ENCODE peak calls at places on chromosomes 3 and 15, in nine cellular contexts. D, N, G, R, I, C, Q, B and O are unnamed samples. For H3K4me1, the result is how much of the 10 kb centered on the place peaks cover.

GRCh38 chr3:24502690-24503089 is 8.0 kb upstream of the THRB start:
- DNase-seq in D (no peak), N (no peak), G (no peak), R (no peak), I (no peak), C (no peak), Q (no peak), B (peak), O (no peak)

GRCh38 chr3:24137958-24138875 is 193.1 kb downstream of the NR1D2 start:
- DNase-seq in D (no peak), N (peak), G (no peak), R (no peak), I (no peak), C (no peak), Q (no peak), B (no peak), O (no peak)

GRCh38 chr3:193872265-193872753 is 263.6 kb upstream of the HES1 start:
- DNase-seq in D (no peak), N (peak), G (no peak), R (no peak), I (no peak), C (peak), Q (no peak), B (peak), O (peak)

GRCh38 chr3:174767406-174767805 is 91.7 kb upstream of the NAALADL2 start:
- DNase-seq in D (no peak), N (no peak), G (no peak), R (no peak), I (no peak), C (no peak), Q (no peak), B (no peak), O (no peak)

GRCh38 chr15:100729461-100729860 is 127.1 kb downstream of the ASB7 start:
- DNase-seq in D (no peak), N (no peak), G (no peak), R (no peak), I (no peak), C (no peak), Q (no peak), B (no peak), O (no peak)

GRCh38 chr3:149717391-149718056 is 34.8 kb downstream of the COMMD2 start:
- DNase-seq in D (no peak), N (peak), G (no peak), R (no peak), I (peak), C (no peak), Q (no peak), B (peak), O (peak)

GRCh38 chr3:74268753-74269152 is 345.7 kb downstream of the CNTN3 start:
- DNase-seq in D (no peak), N (no peak), G (no peak), R (no peak), I (no peak), C (no peak), Q (no peak), B (no peak), O (no peak)

GRCh38 chr3:104032283-104032682 is 1334.4 kb upstream of the ALCAM start:
- DNase-seq in D (no peak), N (no peak), G (no peak), R (no peak), I (no peak), C (no peak), Q (no peak), B (no peak), O (no peak)

GRCh38 chr3:27630892-27631291 is 91.2 kb downstream of the EOMES start:
- DNase-seq in D (no peak), N (no peak), G (no peak), R (no peak), I (no peak), C (no peak), Q (no peak), B (no peak), O (no peak)

GRCh38 chr15:58469432-58470353 is 37.9 kb downstream of the LIPC start:
- DNase-seq in D (no peak), N (no peak), G (no peak), R (no peak), I (no peak), C (no peak), Q (no peak), B (peak), O (no peak)

GRCh38 chr15:101305820-101306255 is 10.8 kb upstream of the SNRPA1 start:
- DNase-seq in D (peak), N (no peak), G (no peak), R (no peak), I (no peak), C (no peak), Q (no peak), B (no peak), O (no peak)

GRCh38 chr3:98359993-98360675 is 6.5 kb downstream of the OR5K4 start:
- DNase-seq in D (no peak), N (peak), G (no peak), R (no peak), I (no peak), C (no peak), Q (no peak), B (no peak), O (no peak)

GRCh38 chr3:152470095-152470494 is 201.4 kb downstream of the MBNL1 start:
- DNase-seq in D (no peak), N (no peak), G (no peak), R (no peak), I (no peak), C (no peak), Q (no peak), B (no peak), O (no peak)

GRCh38 chr15:34942363-34942762 is 27.2 kb downstream of the AQR start:
- DNase-seq in D (no peak), N (no peak), G (no peak), R (no peak), I (no peak), C (no peak), Q (no peak), B (peak), O (no peak)

GRCh38 chr3:50170689-50171088 is 15.6 kb downstream of the SEMA3F start:
- DNase-seq in D (no peak), N (no peak), G (peak), R (peak), I (no peak), C (no peak), Q (no peak), B (peak), O (no peak)

GRCh38 chr3:170372190-170372879 is 14.8 kb downstream of the SKIL start:
- DNase-seq in D (no peak), N (no peak), G (no peak), R (no peak), I (no peak), C (no peak), Q (no peak), B (no peak), O (no peak)

GRCh38 chr15:90563460-90563859 is 33.7 kb downstream of the CRTC3 start:
- DNase-seq in D (no peak), N (no peak), G (no peak), R (no peak), I (no peak), C (no peak), Q (no peak), B (no peak), O (no peak)

GRCh38 chr3:143658869-143659268 is 189.4 kb downstream of the SLC9A9 start:
- DNase-seq in D (no peak), N (no peak), G (no peak), R (no peak), I (no peak), C (no peak), Q (no peak), B (no peak), O (no peak)

GRCh38 chr15:39783244-39783820 is 691 bp upstream of the FSIP1 start:
- DNase-seq in D (no peak), N (peak), G (no peak), R (no peak), I (no peak), C (no peak), Q (no peak), B (peak), O (no peak)

GRCh38 chr3:129064969-129065726 is 4.6 kb downstream of the GP9 start:
- DNase-seq in D (no peak), N (no peak), G (peak), R (no peak), I (no peak), C (peak), Q (no peak), B (no peak), O (no peak)

GRCh38 chr15:40108061-40108854 is 421 bp downstream of the BMF start:
- DNase-seq in D (peak), N (no peak), G (peak), R (peak), I (peak), C (peak), Q (peak), B (peak), O (no peak)

GRCh38 chr15:42090375-42090774 is 4.0 kb downstream of the PLA2G4D start:
- DNase-seq in D (no peak), N (no peak), G (no peak), R (no peak), I (no peak), C (no peak), Q (no peak), B (no peak), O (no peak)

GRCh38 chr15:73787621-73788020 is 34.5 kb upstream of the INSYN1 start:
- DNase-seq in D (no peak), N (no peak), G (no peak), R (no peak), I (no peak), C (no peak), Q (no peak), B (no peak), O (no peak)

GRCh38 chr15:76333720-76334437 is 2.7 kb upstream of the ISL2 start:
- DNase-seq in D (no peak), N (no peak), G (no peak), R (no peak), I (no peak), C (no peak), Q (no peak), B (no peak), O (no peak)

GRCh38 chr15:59174846-59175831 is 31.5 kb upstream of the LDHAL6B start:
- DNase-seq in D (peak), N (peak), G (no peak), R (peak), I (peak), C (peak), Q (no peak), B (peak), O (peak)

GRCh38 chr3:76943058-76943457 is 96.8 kb upstream of the ROBO2 start:
- DNase-seq in D (no peak), N (no peak), G (no peak), R (no peak), I (no peak), C (no peak), Q (no peak), B (no peak), O (no peak)

GRCh38 chr3:3705090-3705775 is 94.0 kb upstream of the LRRN1 start:
- DNase-seq in D (no peak), N (no peak), G (no peak), R (no peak), I (peak), C (no peak), Q (no peak), B (no peak), O (no peak)

GRCh38 chr3:84136425-84136824 is 822.4 kb upstream of the CADM2 start:
- DNase-seq in D (no peak), N (no peak), G (no peak), R (no peak), I (no peak), C (no peak), Q (no peak), B (no peak), O (no peak)

GRCh38 chr3:102936511-102936910 is 501.7 kb downstream of the ZPLD1 start:
- DNase-seq in D (no peak), N (no peak), G (no peak), R (no peak), I (no peak), C (no peak), Q (no peak), B (no peak), O (no peak)

GRCh38 chr3:10410383-10411002 is 89.6 kb upstream of the SEC13 start:
- DNase-seq in D (peak), N (no peak), G (peak), R (no peak), I (no peak), C (no peak), Q (no peak), B (no peak), O (no peak)

GRCh38 chr15:48643236-48643635 is 2.3 kb downstream of the FBN1 start:
- DNase-seq in D (no peak), N (no peak), G (no peak), R (no peak), I (no peak), C (no peak), Q (no peak), B (no peak), O (no peak)
- H3K4me3 ChIP-seq in D (peak), N (no peak), G (peak), R (peak), I (peak), C (peak), Q (peak), B (peak), O (no peak)

GRCh38 chr15:68228971-68229385 is 550 bp downstream of the CLN6 start:
- DNase-seq in D (no peak), N (peak), G (no peak), R (no peak), I (no peak), C (no peak), Q (peak), B (no peak), O (no peak)

GRCh38 chr15:68230157-68231100 is 901 bp upstream of the CLN6 start:
- DNase-seq in D (no peak), N (peak), G (no peak), R (no peak), I (peak), C (no peak), Q (peak), B (peak), O (peak)

GRCh38 chr15:68231102-68231818 is 1.7 kb upstream of the CLN6 start:
- DNase-seq in D (no peak), N (no peak), G (no peak), R (peak), I (no peak), C (no peak), Q (peak), B (no peak), O (peak)

GRCh38 chr15:68228143-68228970 is 1.2 kb downstream of the CLN6 start:
- DNase-seq in D (no peak), N (peak), G (peak), R (peak), I (no peak), C (no peak), Q (peak), B (peak), O (no peak)

GRCh38 chr15:68229386-68230156 is at the start of gene CLN6:
- DNase-seq in D (peak), N (peak), G (peak), R (peak), I (peak), C (peak), Q (peak), B (peak), O (peak)
- H3K4me1 ChIP-seq in D (under half), N (under half), G (under half), R (under half), I (under half), C (under half), Q (under half), B (under half), O (under half)

DNA sequence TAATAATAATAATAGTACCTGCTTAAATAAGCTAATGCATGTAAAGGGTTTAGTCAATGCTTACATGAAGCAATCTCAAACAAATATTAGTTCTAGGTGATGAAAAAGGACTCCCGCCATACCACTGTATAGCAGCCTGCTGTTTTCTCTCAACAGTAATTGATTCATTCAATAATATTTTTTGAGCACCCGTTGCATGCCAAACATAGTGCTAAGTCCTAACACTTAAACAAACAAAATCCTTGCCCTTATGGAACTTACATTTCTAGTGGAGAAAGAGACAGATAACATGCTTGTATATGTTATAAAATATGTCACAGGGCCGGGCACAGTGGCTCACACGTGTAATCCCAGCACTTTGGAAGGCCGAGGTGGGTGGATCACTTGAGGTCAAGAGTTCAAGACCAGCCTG is 61.2 kb upstream of the FLNB start:
- DNase-seq in D (no peak), N (no peak), G (no peak), R (no peak), I (no peak), C (no peak), Q (peak), B (no peak), O (no peak)
- H3K4me3 ChIP-seq in D (no peak), N (no peak), G (no peak), R (no peak), I (no peak), C (no peak), Q (no peak), B (no peak), O (no peak)

GRCh38 chr15:85749261-85750151 is 45.2 kb downstream of the KLHL25 start:
- DNase-seq in D (no peak), N (no peak), G (peak), R (peak), I (peak), C (peak), Q (peak), B (no peak), O (no peak)

GRCh38 chr15:85750319-85750806 is 44.4 kb downstream of the KLHL25 start:
- DNase-seq in D (peak), N (no peak), G (peak), R (peak), I (peak), C (peak), Q (peak), B (no peak), O (no peak)

GRCh38 chr15:85751731-85752421 is 42.8 kb downstream of the KLHL25 start:
- DNase-seq in D (no peak), N (no peak), G (peak), R (peak), I (no peak), C (no peak), Q (peak), B (no peak), O (no peak)

GRCh38 chr15:85752591-85752990 is 42.1 kb downstream of the KLHL25 start:
- DNase-seq in D (peak), N (no peak), G (peak), R (peak), I (no peak), C (no peak), Q (peak), B (no peak), O (no peak)

DNA sequence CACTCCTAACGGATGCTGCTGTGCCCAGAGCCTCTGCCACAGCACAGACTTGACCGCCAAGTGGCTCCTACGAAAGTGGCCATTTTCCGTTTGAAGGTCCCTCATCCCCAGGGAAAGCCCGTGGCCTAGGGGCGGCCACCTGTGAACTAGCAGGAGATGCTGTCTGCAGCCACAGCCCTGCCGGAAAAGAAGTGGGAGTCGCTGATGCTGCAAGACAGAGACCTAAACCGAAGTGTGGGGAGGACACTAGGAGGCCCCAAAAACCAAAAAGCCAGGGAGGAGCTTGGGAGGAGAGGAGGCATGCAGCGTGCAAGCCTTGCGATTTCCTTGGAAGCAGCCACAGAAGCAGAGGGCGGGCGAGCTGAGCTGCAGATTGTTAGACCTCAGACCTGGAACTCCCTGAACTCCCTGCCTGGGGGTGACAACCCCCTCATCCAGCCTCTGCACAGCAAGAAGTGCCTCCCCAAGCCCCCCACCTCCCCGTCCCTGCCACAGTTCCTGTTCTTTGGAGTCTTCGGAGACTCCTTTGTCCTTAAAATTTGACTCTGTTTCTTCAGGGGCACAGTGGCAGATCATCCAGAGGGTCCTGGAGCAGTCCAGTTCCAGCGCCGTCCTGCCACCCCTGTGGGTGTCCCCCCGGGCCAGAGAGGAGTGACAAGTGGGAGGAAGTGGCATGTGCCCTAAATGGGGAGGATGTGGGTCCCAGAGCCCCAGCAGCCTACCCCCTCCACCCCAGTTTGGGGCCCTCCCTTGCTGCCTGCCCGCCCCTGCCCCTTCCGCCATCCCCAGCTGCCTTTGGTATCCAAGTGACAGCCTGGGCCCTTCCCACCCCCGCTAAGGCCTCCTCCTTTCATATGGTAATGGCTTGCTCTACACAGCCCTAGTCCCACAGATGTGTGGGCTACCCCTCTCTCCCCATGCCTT is 43.7 kb downstream of the KLHL25 start:
- DNase-seq in D (no peak), N (no peak), G (peak), R (peak), I (no peak), C (peak), Q (peak), B (no peak), O (no peak)
- H3K4me1 ChIP-seq in D (under half), N (under half), G (under half), R (under half), I (half or more), C (under half), Q (half or more), B (under half), O (under half)

GRCh38 chr3:53753518-53754183 is 92.6 kb downstream of the CHDH start:
- DNase-seq in D (no peak), N (peak), G (no peak), R (no peak), I (no peak), C (no peak), Q (no peak), B (no peak), O (no peak)
- H3K4me3 ChIP-seq in D (no peak), N (no peak), G (no peak), R (no peak), I (no peak), C (no peak), Q (no peak), B (no peak), O (no peak)

GRCh38 chr3:11549580-11550140 is 94.1 kb downstream of the VGLL4 start:
- DNase-seq in D (no peak), N (no peak), G (no peak), R (no peak), I (no peak), C (no peak), Q (no peak), B (no peak), O (no peak)

GRCh38 chr3:11548721-11549131 is 95.0 kb downstream of the VGLL4 start:
- DNase-seq in D (no peak), N (no peak), G (no peak), R (no peak), I (no peak), C (no peak), Q (no peak), B (peak), O (no peak)

GRCh38 chr3:11546657-11547302 is 96.9 kb downstream of the VGLL4 start:
- DNase-seq in D (no peak), N (no peak), G (peak), R (no peak), I (no peak), C (no peak), Q (peak), B (no peak), O (no peak)

GRCh38 chr3:11545186-11545851 is 98.4 kb downstream of the VGLL4 start:
- DNase-seq in D (no peak), N (no peak), G (peak), R (no peak), I (no peak), C (no peak), Q (peak), B (no peak), O (no peak)

GRCh38 chr3:11547498-11547897 is 96.2 kb downstream of the VGLL4 start:
- DNase-seq in D (no peak), N (no peak), G (no peak), R (no peak), I (no peak), C (no peak), Q (no peak), B (no peak), O (no peak)
- H3K4me1 ChIP-seq in D (under half), N (under half), G (under half), R (under half), I (under half), C (under half), Q (under half), B (under half), O (under half)

GRCh38 chr15:63042879-63043340 is 363 bp downstream of the TPM1 start:
- DNase-seq in D (peak), N (no peak), G (no peak), R (no peak), I (no peak), C (no peak), Q (no peak), B (peak), O (peak)
- H3K4me3 ChIP-seq in D (peak), N (no peak), G (peak), R (peak), I (peak), C (peak), Q (peak), B (peak), O (peak)